ENCODE peak calls at places on chromosomes 13 and 19, in seven cellular contexts. One of them, this sample, is unnamed.

GRCh38 chr19:2186071-2186846 is 22.5 kb downstream of the DOT1L start:
- DNase-seq in endodermal cell: peak
- DNase-seq in coronary artery: peak
- DNase-seq in tibial nerve: peak
- DNase-seq in small intestine: no peak
- DNase-seq in psoas muscle: peak
- DNase-seq in lung: peak
- DNase-seq in this sample: peak

GRCh38 chr13:48334534-48335127 is 31.1 kb downstream of the RB1 start:
- DNase-seq in endodermal cell: no peak
- DNase-seq in coronary artery: no peak
- DNase-seq in tibial nerve: no peak
- DNase-seq in small intestine: peak
- DNase-seq in psoas muscle: no peak
- DNase-seq in lung: no peak
- DNase-seq in this sample: peak

GRCh38 chr13:112898786-112899617 is 70.0 kb upstream of the MCF2L start:
- DNase-seq in endodermal cell: no peak
- DNase-seq in coronary artery: no peak
- DNase-seq in tibial nerve: no peak
- DNase-seq in small intestine: no peak
- DNase-seq in psoas muscle: no peak
- DNase-seq in lung: no peak
- DNase-seq in this sample: no peak

GRCh38 chr13:38167164-38167822 is 182.4 kb upstream of the UFM1 start:
- DNase-seq in endodermal cell: no peak
- DNase-seq in coronary artery: no peak
- DNase-seq in tibial nerve: no peak
- DNase-seq in small intestine: no peak
- DNase-seq in psoas muscle: no peak
- DNase-seq in lung: no peak
- DNase-seq in this sample: no peak

GRCh38 chr13:80955487-80955886 is 614.6 kb upstream of the SPRY2 start:
- DNase-seq in endodermal cell: no peak
- DNase-seq in coronary artery: no peak
- DNase-seq in tibial nerve: no peak
- DNase-seq in small intestine: no peak
- DNase-seq in psoas muscle: no peak
- DNase-seq in lung: no peak
- DNase-seq in this sample: no peak

GRCh38 chr19:38394488-38394887 is 6.0 kb downstream of the SPRED3 start:
- DNase-seq in endodermal cell: peak
- DNase-seq in coronary artery: no peak
- DNase-seq in tibial nerve: no peak
- DNase-seq in small intestine: peak
- DNase-seq in psoas muscle: no peak
- DNase-seq in lung: no peak
- DNase-seq in this sample: peak

GRCh38 chr19:44848805-44849457 is 2.8 kb downstream of the NECTIN2 start:
- DNase-seq in endodermal cell: peak
- DNase-seq in coronary artery: no peak
- DNase-seq in tibial nerve: no peak
- DNase-seq in small intestine: no peak
- DNase-seq in psoas muscle: no peak
- DNase-seq in lung: no peak
- DNase-seq in this sample: no peak

GRCh38 chr13:27721681-27722080 is 70.6 kb upstream of the GSX1 start:
- DNase-seq in endodermal cell: no peak
- DNase-seq in coronary artery: no peak
- DNase-seq in tibial nerve: no peak
- DNase-seq in small intestine: no peak
- DNase-seq in psoas muscle: no peak
- DNase-seq in lung: no peak
- DNase-seq in this sample: no peak

GRCh38 chr19:47716270-47716937 is 3.2 kb downstream of the EHD2 start:
- DNase-seq in endodermal cell: no peak
- DNase-seq in coronary artery: no peak
- DNase-seq in tibial nerve: no peak
- DNase-seq in small intestine: no peak
- DNase-seq in psoas muscle: no peak
- DNase-seq in lung: no peak
- DNase-seq in this sample: no peak

GRCh38 chr19:10417598-10418280 is 2.6 kb upstream of the PDE4A start:
- DNase-seq in endodermal cell: peak
- DNase-seq in coronary artery: no peak
- DNase-seq in tibial nerve: no peak
- DNase-seq in small intestine: no peak
- DNase-seq in psoas muscle: no peak
- DNase-seq in lung: no peak
- DNase-seq in this sample: no peak

GRCh38 chr13:40181203-40181845 is 485.1 kb downstream of the FOXO1 start:
- DNase-seq in endodermal cell: no peak
- DNase-seq in coronary artery: no peak
- DNase-seq in tibial nerve: no peak
- DNase-seq in small intestine: peak
- DNase-seq in psoas muscle: no peak
- DNase-seq in lung: no peak
- DNase-seq in this sample: peak

GRCh38 chr13:41222259-41222852 is 28.0 kb upstream of the KBTBD7 start:
- DNase-seq in endodermal cell: peak
- DNase-seq in coronary artery: no peak
- DNase-seq in tibial nerve: peak
- DNase-seq in small intestine: peak
- DNase-seq in psoas muscle: no peak
- DNase-seq in lung: peak
- DNase-seq in this sample: peak

GRCh38 chr13:46339035-46339666 is 47.9 kb downstream of the RUBCNL start:
- DNase-seq in endodermal cell: no peak
- DNase-seq in coronary artery: no peak
- DNase-seq in tibial nerve: peak
- DNase-seq in small intestine: no peak
- DNase-seq in psoas muscle: peak
- DNase-seq in lung: no peak
- DNase-seq in this sample: no peak

GRCh38 chr19:36113425-36113824 is 1.2 kb downstream of the POLR2I start:
- DNase-seq in endodermal cell: no peak
- DNase-seq in coronary artery: no peak
- DNase-seq in tibial nerve: no peak
- DNase-seq in small intestine: no peak
- DNase-seq in psoas muscle: no peak
- DNase-seq in lung: no peak
- DNase-seq in this sample: no peak

GRCh38 chr19:36111200-36111539 is 227 bp downstream of the OVOL3 start:
- DNase-seq in endodermal cell: no peak
- DNase-seq in coronary artery: no peak
- DNase-seq in tibial nerve: no peak
- DNase-seq in small intestine: no peak
- DNase-seq in psoas muscle: no peak
- DNase-seq in lung: no peak
- DNase-seq in this sample: no peak

GRCh38 chr19:36108684-36109083 is 2.3 kb upstream of the OVOL3 start:
- DNase-seq in endodermal cell: no peak
- DNase-seq in coronary artery: no peak
- DNase-seq in tibial nerve: no peak
- DNase-seq in small intestine: no peak
- DNase-seq in psoas muscle: no peak
- DNase-seq in lung: no peak
- DNase-seq in this sample: no peak

GRCh38 chr19:36112678-36113077 is 1.7 kb downstream of the OVOL3 start:
- DNase-seq in endodermal cell: no peak
- DNase-seq in coronary artery: no peak
- DNase-seq in tibial nerve: no peak
- DNase-seq in small intestine: no peak
- DNase-seq in psoas muscle: no peak
- DNase-seq in lung: no peak
- DNase-seq in this sample: no peak

GRCh38 chr19:36110487-36111199 is at the start of gene OVOL3:
- DNase-seq in endodermal cell: peak
- DNase-seq in coronary artery: no peak
- DNase-seq in tibial nerve: no peak
- DNase-seq in small intestine: no peak
- DNase-seq in psoas muscle: no peak
- DNase-seq in lung: no peak
- DNase-seq in this sample: no peak
- H3K27ac ChIP-seq in endodermal cell: peak
- H3K27ac ChIP-seq in coronary artery: no peak
- H3K27ac ChIP-seq in tibial nerve: no peak
- H3K27ac ChIP-seq in small intestine: no peak
- H3K27ac ChIP-seq in psoas muscle: no peak
- H3K27ac ChIP-seq in lung: no peak
- H3K27ac ChIP-seq in this sample: no peak

GRCh38 chr13:22173605-22174004 is 502.7 kb downstream of the FGF9 start:
- DNase-seq in endodermal cell: no peak
- DNase-seq in coronary artery: no peak
- DNase-seq in tibial nerve: no peak
- DNase-seq in small intestine: no peak
- DNase-seq in psoas muscle: no peak
- DNase-seq in lung: no peak
- DNase-seq in this sample: no peak

GRCh38 chr13:22168437-22168836 is 497.6 kb downstream of the FGF9 start:
- DNase-seq in endodermal cell: no peak
- DNase-seq in coronary artery: no peak
- DNase-seq in tibial nerve: no peak
- DNase-seq in small intestine: no peak
- DNase-seq in psoas muscle: no peak
- DNase-seq in lung: no peak
- DNase-seq in this sample: no peak

GRCh38 chr13:22175211-22175610 is 504.3 kb downstream of the FGF9 start:
- DNase-seq in endodermal cell: no peak
- DNase-seq in coronary artery: no peak
- DNase-seq in tibial nerve: no peak
- DNase-seq in small intestine: no peak
- DNase-seq in psoas muscle: no peak
- DNase-seq in lung: no peak
- DNase-seq in this sample: no peak

DNA sequence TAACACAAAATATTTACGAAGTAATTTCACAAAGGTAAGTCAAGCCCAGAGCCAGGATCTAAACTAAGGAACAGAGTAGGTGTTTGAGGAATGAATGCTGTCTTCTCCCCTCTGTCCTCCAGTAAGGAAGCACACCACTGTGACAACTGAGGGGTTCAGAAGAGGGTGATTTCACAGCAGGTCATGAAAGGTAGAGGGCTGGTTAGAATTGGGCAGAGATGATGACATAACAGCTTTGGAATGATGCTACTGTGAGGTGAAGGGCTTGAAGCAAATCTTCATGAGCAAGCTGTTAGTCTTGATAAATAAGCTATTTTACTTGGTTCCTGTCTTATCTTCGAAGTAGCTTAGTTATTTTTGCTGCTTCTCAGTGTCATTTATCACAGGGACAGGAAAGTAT is 498.6 kb downstream of the FGF9 start:
- DNase-seq in endodermal cell: peak
- DNase-seq in coronary artery: no peak
- DNase-seq in tibial nerve: no peak
- DNase-seq in small intestine: no peak
- DNase-seq in psoas muscle: no peak
- DNase-seq in lung: no peak
- DNase-seq in this sample: no peak
- H3K27ac ChIP-seq in endodermal cell: no peak
- H3K27ac ChIP-seq in coronary artery: no peak
- H3K27ac ChIP-seq in tibial nerve: no peak
- H3K27ac ChIP-seq in small intestine: no peak
- H3K27ac ChIP-seq in psoas muscle: no peak
- H3K27ac ChIP-seq in lung: no peak
- H3K27ac ChIP-seq in this sample: no peak

DNA sequence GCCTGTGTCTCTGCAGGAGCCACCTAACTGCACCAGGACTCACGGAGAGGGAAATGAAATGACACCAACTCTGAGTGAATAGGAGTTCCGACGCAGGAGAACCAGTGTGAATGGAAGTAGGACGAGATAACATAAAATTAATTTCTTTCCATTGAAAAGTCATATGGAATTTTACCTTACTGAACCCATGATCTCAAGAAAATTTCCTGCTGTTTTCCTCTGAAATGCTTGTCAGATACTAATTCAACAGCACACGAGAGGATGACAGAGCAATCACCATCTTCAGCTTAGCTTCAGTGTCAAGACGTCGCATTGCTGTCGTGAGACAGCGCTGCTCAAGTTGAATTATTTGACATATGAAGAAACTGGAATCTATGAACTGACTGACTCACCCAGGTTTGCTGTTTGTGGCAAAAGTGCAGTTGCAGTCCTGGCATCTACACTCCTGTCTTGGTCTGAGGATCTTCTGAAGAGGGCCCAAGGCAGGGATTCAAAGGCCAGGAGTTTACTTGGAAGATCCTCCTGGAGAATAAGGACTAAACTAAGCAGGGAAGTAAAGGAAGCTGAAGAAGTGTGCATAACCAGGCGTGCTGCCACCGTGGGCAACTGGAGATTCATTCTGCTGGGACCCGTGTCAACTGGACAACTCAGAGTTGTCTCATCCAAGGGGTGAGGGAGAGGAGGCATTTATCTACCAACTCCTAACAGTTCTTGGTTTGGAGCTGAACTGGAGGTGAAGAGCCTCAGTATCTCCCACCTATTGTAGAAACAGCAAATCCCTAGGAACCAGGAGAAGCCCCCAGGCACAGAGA is 214.4 kb upstream of the IRS2 start:
- DNase-seq in endodermal cell: no peak
- DNase-seq in coronary artery: no peak
- DNase-seq in tibial nerve: no peak
- DNase-seq in small intestine: no peak
- DNase-seq in psoas muscle: no peak
- DNase-seq in lung: no peak
- DNase-seq in this sample: no peak
- H3K27ac ChIP-seq in endodermal cell: no peak
- H3K27ac ChIP-seq in coronary artery: no peak
- H3K27ac ChIP-seq in tibial nerve: no peak
- H3K27ac ChIP-seq in small intestine: no peak
- H3K27ac ChIP-seq in psoas muscle: no peak
- H3K27ac ChIP-seq in lung: no peak
- H3K27ac ChIP-seq in this sample: no peak

DNA sequence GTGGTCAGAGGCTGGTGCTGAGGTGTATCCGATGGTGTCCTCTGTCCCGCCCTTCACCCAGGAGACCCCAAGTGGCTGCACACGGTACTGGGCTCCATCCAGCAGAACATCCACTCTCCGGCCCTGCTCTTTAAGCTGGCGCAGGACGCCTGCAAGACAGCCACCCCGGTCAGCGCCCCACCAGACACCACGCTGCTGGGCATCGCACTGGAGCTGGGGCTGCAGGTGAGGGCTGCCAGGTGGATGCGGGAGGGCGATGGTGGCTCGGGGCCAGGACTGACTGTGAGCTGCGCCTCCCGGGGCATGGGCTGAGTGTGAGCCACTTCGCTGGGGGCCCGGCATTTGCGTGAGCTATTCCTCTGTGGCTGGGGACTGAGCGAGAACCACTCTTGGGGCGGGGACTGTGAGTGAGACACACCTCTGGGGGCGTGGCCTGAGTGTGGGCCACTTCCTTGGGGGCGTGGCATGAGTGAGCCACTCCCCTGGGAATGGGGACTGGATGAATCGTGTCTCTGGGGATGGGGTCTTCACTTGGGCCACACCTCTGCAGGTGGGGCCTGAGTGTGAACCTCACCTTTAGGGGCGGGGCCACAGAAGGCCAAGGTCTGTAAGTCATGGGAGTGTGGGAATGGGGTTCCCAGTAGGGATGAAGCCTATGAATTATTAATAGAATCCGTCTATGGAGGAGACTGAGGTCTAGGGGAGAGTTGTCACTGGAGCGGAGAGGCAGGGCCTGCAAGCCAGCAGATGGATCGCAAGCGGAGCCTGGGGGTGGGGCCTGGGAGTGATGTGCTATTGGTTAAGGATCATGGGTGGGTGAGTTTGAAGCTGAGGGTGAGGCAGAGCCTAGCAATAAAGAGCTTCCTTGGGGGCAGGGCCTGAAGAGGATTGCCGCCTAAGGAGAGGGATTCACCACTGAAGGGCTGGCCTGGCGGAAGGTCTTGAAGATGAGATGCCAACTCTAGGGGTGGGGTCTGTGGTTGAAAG is 30.5 kb downstream of the ZSWIM4 start:
- DNase-seq in endodermal cell: peak
- DNase-seq in coronary artery: no peak
- DNase-seq in tibial nerve: no peak
- DNase-seq in small intestine: no peak
- DNase-seq in psoas muscle: no peak
- DNase-seq in lung: no peak
- DNase-seq in this sample: peak
- H3K27ac ChIP-seq in endodermal cell: no peak
- H3K27ac ChIP-seq in coronary artery: peak
- H3K27ac ChIP-seq in tibial nerve: no peak
- H3K27ac ChIP-seq in small intestine: no peak
- H3K27ac ChIP-seq in psoas muscle: no peak
- H3K27ac ChIP-seq in lung: no peak
- H3K27ac ChIP-seq in this sample: no peak

This sample was measured in cardiac muscle cell.